ENCODE peak calls at places on chromosome X, in eight cellular contexts. One of them, this sample, is unnamed.

GRCh38 chrX:2867191-2867590 is 38.5 kb downstream of the GYG2 start:
- DNase-seq in uterus: no peak
- DNase-seq in stomach: no peak
- DNase-seq in breast epithelium: no peak
- DNase-seq in tibial nerve: no peak
- DNase-seq in CD8-positive, alpha-beta T cell: no peak
- DNase-seq in CD4-positive, alpha-beta T cell: no peak
- DNase-seq in ovary: no peak
- DNase-seq in this sample: no peak

GRCh38 chrX:70437921-70438665 is 6.5 kb upstream of the DLG3 start:
- DNase-seq in uterus: no peak
- DNase-seq in stomach: no peak
- DNase-seq in breast epithelium: no peak
- DNase-seq in tibial nerve: no peak
- DNase-seq in CD8-positive, alpha-beta T cell: no peak
- DNase-seq in CD4-positive, alpha-beta T cell: no peak
- DNase-seq in ovary: no peak
- DNase-seq in this sample: no peak

GRCh38 chrX:15751160-15751819 is 13.2 kb downstream of the CA5B start:
- DNase-seq in uterus: no peak
- DNase-seq in stomach: no peak
- DNase-seq in breast epithelium: no peak
- DNase-seq in tibial nerve: no peak
- DNase-seq in CD8-positive, alpha-beta T cell: peak
- DNase-seq in CD4-positive, alpha-beta T cell: peak
- DNase-seq in ovary: no peak
- DNase-seq in this sample: no peak

GRCh38 chrX:70254909-70255308 is 5.1 kb downstream of the P2RY4 start:
- DNase-seq in uterus: no peak
- DNase-seq in stomach: no peak
- DNase-seq in breast epithelium: no peak
- DNase-seq in tibial nerve: no peak
- DNase-seq in CD8-positive, alpha-beta T cell: no peak
- DNase-seq in CD4-positive, alpha-beta T cell: no peak
- DNase-seq in ovary: no peak
- DNase-seq in this sample: no peak

GRCh38 chrX:78024349-78025108 is 55.1 kb upstream of the PGAM4 start:
- DNase-seq in uterus: no peak
- DNase-seq in stomach: peak
- DNase-seq in breast epithelium: no peak
- DNase-seq in tibial nerve: no peak
- DNase-seq in CD8-positive, alpha-beta T cell: peak
- DNase-seq in CD4-positive, alpha-beta T cell: peak
- DNase-seq in ovary: no peak
- DNase-seq in this sample: peak

GRCh38 chrX:118066867-118067515 is 49.6 kb downstream of the KLHL13 start:
- DNase-seq in uterus: no peak
- DNase-seq in stomach: no peak
- DNase-seq in breast epithelium: no peak
- DNase-seq in tibial nerve: no peak
- DNase-seq in CD8-positive, alpha-beta T cell: no peak
- DNase-seq in CD4-positive, alpha-beta T cell: no peak
- DNase-seq in ovary: no peak
- DNase-seq in this sample: no peak

GRCh38 chrX:139559383-139560042 is 29.0 kb downstream of the F9 start:
- DNase-seq in uterus: no peak
- DNase-seq in stomach: peak
- DNase-seq in breast epithelium: no peak
- DNase-seq in tibial nerve: no peak
- DNase-seq in CD8-positive, alpha-beta T cell: no peak
- DNase-seq in CD4-positive, alpha-beta T cell: no peak
- DNase-seq in ovary: no peak
- DNase-seq in this sample: no peak

GRCh38 chrX:1468250-1468772 is 15.6 kb upstream of the ASMTL start:
- DNase-seq in uterus: no peak
- DNase-seq in stomach: peak
- DNase-seq in breast epithelium: peak
- DNase-seq in tibial nerve: no peak
- DNase-seq in CD8-positive, alpha-beta T cell: peak
- DNase-seq in CD4-positive, alpha-beta T cell: peak
- DNase-seq in ovary: no peak
- DNase-seq in this sample: peak

GRCh38 chrX:38986586-38986985 is 185.3 kb downstream of the MID1IP1 start:
- DNase-seq in uterus: no peak
- DNase-seq in stomach: no peak
- DNase-seq in breast epithelium: no peak
- DNase-seq in tibial nerve: no peak
- DNase-seq in CD8-positive, alpha-beta T cell: no peak
- DNase-seq in CD4-positive, alpha-beta T cell: no peak
- DNase-seq in ovary: no peak
- DNase-seq in this sample: no peak

GRCh38 chrX:68824565-68825125 is 4.2 kb upstream of the EFNB1 start:
- DNase-seq in uterus: no peak
- DNase-seq in stomach: no peak
- DNase-seq in breast epithelium: no peak
- DNase-seq in tibial nerve: no peak
- DNase-seq in CD8-positive, alpha-beta T cell: no peak
- DNase-seq in CD4-positive, alpha-beta T cell: no peak
- DNase-seq in ovary: no peak
- DNase-seq in this sample: peak

GRCh38 chrX:16662402-16662801 is 12.4 kb downstream of the S100G start:
- DNase-seq in uterus: no peak
- DNase-seq in stomach: no peak
- DNase-seq in breast epithelium: no peak
- DNase-seq in tibial nerve: no peak
- DNase-seq in CD8-positive, alpha-beta T cell: no peak
- DNase-seq in CD4-positive, alpha-beta T cell: no peak
- DNase-seq in ovary: no peak
- DNase-seq in this sample: no peak

GRCh38 chrX:43836435-43837184 is 45.6 kb downstream of the MAOB start:
- DNase-seq in uterus: no peak
- DNase-seq in stomach: no peak
- DNase-seq in breast epithelium: no peak
- DNase-seq in tibial nerve: no peak
- DNase-seq in CD8-positive, alpha-beta T cell: no peak
- DNase-seq in CD4-positive, alpha-beta T cell: no peak
- DNase-seq in ovary: no peak
- DNase-seq in this sample: no peak

GRCh38 chrX:54007682-54008081 is 36.6 kb downstream of the PHF8 start:
- DNase-seq in uterus: no peak
- DNase-seq in stomach: no peak
- DNase-seq in breast epithelium: no peak
- DNase-seq in tibial nerve: no peak
- DNase-seq in CD8-positive, alpha-beta T cell: no peak
- DNase-seq in CD4-positive, alpha-beta T cell: no peak
- DNase-seq in ovary: no peak
- DNase-seq in this sample: no peak

GRCh38 chrX:20254712-20255299 is 11.9 kb downstream of the RPS6KA3 start:
- DNase-seq in uterus: no peak
- DNase-seq in stomach: no peak
- DNase-seq in breast epithelium: no peak
- DNase-seq in tibial nerve: no peak
- DNase-seq in CD8-positive, alpha-beta T cell: no peak
- DNase-seq in CD4-positive, alpha-beta T cell: no peak
- DNase-seq in ovary: no peak
- DNase-seq in this sample: no peak

GRCh38 chrX:53383376-53384087 is 38.9 kb downstream of the SMC1A start:
- DNase-seq in uterus: no peak
- DNase-seq in stomach: no peak
- DNase-seq in breast epithelium: no peak
- DNase-seq in tibial nerve: no peak
- DNase-seq in CD8-positive, alpha-beta T cell: no peak
- DNase-seq in CD4-positive, alpha-beta T cell: no peak
- DNase-seq in ovary: no peak
- DNase-seq in this sample: no peak

GRCh38 chrX:110989869-110990268 is 106.1 kb upstream of the PAK3 start:
- DNase-seq in uterus: no peak
- DNase-seq in stomach: no peak
- DNase-seq in breast epithelium: no peak
- DNase-seq in tibial nerve: no peak
- DNase-seq in CD8-positive, alpha-beta T cell: no peak
- DNase-seq in CD4-positive, alpha-beta T cell: no peak
- DNase-seq in ovary: no peak
- DNase-seq in this sample: no peak

GRCh38 chrX:110167952-110168451 is 149.9 kb downstream of the AMMECR1 start:
- DNase-seq in uterus: no peak
- DNase-seq in stomach: no peak
- DNase-seq in breast epithelium: no peak
- DNase-seq in tibial nerve: no peak
- DNase-seq in CD8-positive, alpha-beta T cell: peak
- DNase-seq in CD4-positive, alpha-beta T cell: peak
- DNase-seq in ovary: no peak
- DNase-seq in this sample: no peak

GRCh38 chrX:50996930-50997329 is 86.4 kb downstream of the BMP15 start:
- DNase-seq in uterus: no peak
- DNase-seq in stomach: no peak
- DNase-seq in breast epithelium: no peak
- DNase-seq in tibial nerve: no peak
- DNase-seq in CD8-positive, alpha-beta T cell: no peak
- DNase-seq in CD4-positive, alpha-beta T cell: no peak
- DNase-seq in ovary: no peak
- DNase-seq in this sample: no peak

GRCh38 chrX:68660746-68661145 is 13.3 kb downstream of the STARD8 start:
- DNase-seq in uterus: no peak
- DNase-seq in stomach: no peak
- DNase-seq in breast epithelium: no peak
- DNase-seq in tibial nerve: no peak
- DNase-seq in CD8-positive, alpha-beta T cell: no peak
- DNase-seq in CD4-positive, alpha-beta T cell: no peak
- DNase-seq in ovary: no peak
- DNase-seq in this sample: no peak

GRCh38 chrX:47186096-47186740 is 7.4 kb upstream of the UBA1 start:
- DNase-seq in uterus: no peak
- DNase-seq in stomach: no peak
- DNase-seq in breast epithelium: no peak
- DNase-seq in tibial nerve: no peak
- DNase-seq in CD8-positive, alpha-beta T cell: no peak
- DNase-seq in CD4-positive, alpha-beta T cell: no peak
- DNase-seq in ovary: no peak
- DNase-seq in this sample: peak

GRCh38 chrX:102745513-102746133 is 25.1 kb downstream of the GPRASP3 start:
- DNase-seq in uterus: peak
- DNase-seq in stomach: no peak
- DNase-seq in breast epithelium: no peak
- DNase-seq in tibial nerve: no peak
- DNase-seq in CD8-positive, alpha-beta T cell: peak
- DNase-seq in CD4-positive, alpha-beta T cell: no peak
- DNase-seq in ovary: peak
- DNase-seq in this sample: no peak

DNA sequence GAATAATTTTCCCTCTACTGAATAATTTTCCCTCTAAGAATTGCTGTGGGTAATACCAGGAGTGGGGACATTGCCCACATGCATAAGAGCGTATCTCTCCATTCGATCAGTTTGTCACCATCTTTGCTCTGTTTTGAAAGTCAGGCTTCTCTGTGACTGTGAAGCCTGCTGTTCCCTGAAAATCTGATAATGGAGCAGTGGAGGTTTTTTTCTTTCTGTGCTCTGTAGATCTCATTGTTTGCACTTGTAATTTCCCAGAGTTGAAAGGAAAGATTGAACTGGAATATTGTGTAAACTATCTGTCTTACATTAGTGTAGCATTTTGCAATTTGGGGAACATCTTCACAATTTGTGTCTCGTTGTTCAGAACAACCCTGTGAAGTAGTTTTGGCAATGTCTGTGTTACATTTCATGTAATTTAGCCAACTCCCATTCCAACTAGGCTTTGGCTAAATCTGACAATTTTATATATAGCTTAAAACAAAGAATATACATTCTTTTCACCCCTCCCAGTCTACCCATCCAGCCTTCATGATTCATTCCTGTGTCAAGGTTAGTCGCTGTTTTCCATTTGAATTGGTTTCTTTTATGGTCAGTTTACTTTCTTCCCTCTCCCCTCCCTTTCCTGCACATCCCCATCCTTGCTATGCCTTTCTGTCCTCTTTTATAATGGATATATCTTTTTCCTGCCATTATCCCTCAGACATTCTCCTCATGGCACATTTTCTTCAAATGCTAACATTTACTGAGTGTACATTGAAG is 4.5 kb downstream of the ZXDB start:
- DNase-seq in uterus: no peak
- DNase-seq in stomach: no peak
- DNase-seq in breast epithelium: no peak
- DNase-seq in tibial nerve: no peak
- DNase-seq in CD8-positive, alpha-beta T cell: no peak
- DNase-seq in CD4-positive, alpha-beta T cell: no peak
- DNase-seq in ovary: no peak
- DNase-seq in this sample: peak
- H3K27ac ChIP-seq in uterus: peak
- H3K27ac ChIP-seq in stomach: peak
- H3K27ac ChIP-seq in breast epithelium: no peak
- H3K27ac ChIP-seq in tibial nerve: no peak
- H3K27ac ChIP-seq in CD8-positive, alpha-beta T cell: no peak
- H3K27ac ChIP-seq in CD4-positive, alpha-beta T cell: no peak
- H3K27ac ChIP-seq in ovary: no peak
- H3K27ac ChIP-seq in this sample: no peak

GRCh38 chrX:65587616-65588526 is 53.3 kb upstream of the LAS1L start:
- DNase-seq in uterus: peak
- DNase-seq in stomach: peak
- DNase-seq in breast epithelium: peak
- DNase-seq in tibial nerve: peak
- DNase-seq in CD8-positive, alpha-beta T cell: no peak
- DNase-seq in CD4-positive, alpha-beta T cell: no peak
- DNase-seq in ovary: peak
- DNase-seq in this sample: peak
- H3K27ac ChIP-seq in uterus: peak
- H3K27ac ChIP-seq in stomach: peak
- H3K27ac ChIP-seq in breast epithelium: peak
- H3K27ac ChIP-seq in tibial nerve: peak
- H3K27ac ChIP-seq in CD8-positive, alpha-beta T cell: no peak
- H3K27ac ChIP-seq in CD4-positive, alpha-beta T cell: no peak
- H3K27ac ChIP-seq in ovary: peak
- H3K27ac ChIP-seq in this sample: no peak

DNA sequence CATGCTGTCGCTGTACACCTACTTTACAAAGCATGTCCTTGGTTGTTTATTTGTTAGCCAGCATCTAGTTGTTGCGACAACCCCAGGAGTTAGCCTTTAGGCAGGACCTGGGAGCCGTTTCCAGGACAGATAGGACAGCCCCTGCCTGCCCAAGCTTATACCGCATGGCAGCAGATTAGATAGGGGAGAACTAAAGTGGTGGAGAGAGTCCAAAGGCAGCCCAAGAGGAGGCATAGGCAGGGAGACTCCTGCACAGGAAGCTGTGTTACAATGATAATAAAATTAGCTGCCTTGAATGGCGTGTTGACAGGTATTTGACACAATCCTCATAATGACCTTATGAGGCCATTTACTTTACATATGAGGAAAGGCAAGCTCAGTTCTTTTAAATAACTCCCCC is 13.0 kb downstream of the NSDHL start:
- DNase-seq in uterus: no peak
- DNase-seq in stomach: no peak
- DNase-seq in breast epithelium: no peak
- DNase-seq in tibial nerve: no peak
- DNase-seq in CD8-positive, alpha-beta T cell: no peak
- DNase-seq in CD4-positive, alpha-beta T cell: no peak
- DNase-seq in ovary: no peak
- DNase-seq in this sample: no peak
- H3K27ac ChIP-seq in uterus: no peak
- H3K27ac ChIP-seq in stomach: no peak
- H3K27ac ChIP-seq in breast epithelium: no peak
- H3K27ac ChIP-seq in tibial nerve: no peak
- H3K27ac ChIP-seq in CD8-positive, alpha-beta T cell: no peak
- H3K27ac ChIP-seq in CD4-positive, alpha-beta T cell: no peak
- H3K27ac ChIP-seq in ovary: no peak
- H3K27ac ChIP-seq in this sample: no peak

GRCh38 chrX:41002021-41002420 is 83.2 kb upstream of the USP9X start:
- DNase-seq in uterus: no peak
- DNase-seq in stomach: no peak
- DNase-seq in breast epithelium: no peak
- DNase-seq in tibial nerve: no peak
- DNase-seq in CD8-positive, alpha-beta T cell: no peak
- DNase-seq in CD4-positive, alpha-beta T cell: no peak
- DNase-seq in ovary: no peak
- DNase-seq in this sample: no peak
- H3K27ac ChIP-seq in uterus: no peak
- H3K27ac ChIP-seq in stomach: no peak
- H3K27ac ChIP-seq in breast epithelium: no peak
- H3K27ac ChIP-seq in tibial nerve: no peak
- H3K27ac ChIP-seq in CD8-positive, alpha-beta T cell: no peak
- H3K27ac ChIP-seq in CD4-positive, alpha-beta T cell: no peak
- H3K27ac ChIP-seq in ovary: no peak
- H3K27ac ChIP-seq in this sample: no peak

This sample was measured in osteoblast.